ENCODE peak calls at places on chromosomes 5 and 9, in four cellular contexts. T is heart left ventricle, E is spleen, Q is A549. K is an unnamed sample.
A peak's percentile ranks its signal among the peaks of the same experiment; 100 is the strongest.

GRCh38 chr5:24401767-24402166 is 243.0 kb downstream of the CDH10 start:
- DNase-seq in T (no peak), E (no peak), Q (no peak), K (peak; percentile 7)

GRCh38 chr5:86030753-86031152 is 587.0 kb upstream of the COX7C start:
- DNase-seq in T (no peak), E (no peak), Q (no peak), K (no peak)

GRCh38 chr5:179802950-179803562 is 3.6 kb downstream of the MGAT4B start:
- DNase-seq in T (peak; percentile 22), E (peak; percentile 75), Q (no peak), K (no peak)

GRCh38 chr5:54895816-54896341 is 89.5 kb downstream of the ESM1 start:
- DNase-seq in T (peak; percentile 27), E (no peak), Q (peak; percentile 14), K (peak; percentile 67)

GRCh38 chr9:36191290-36191645 is 547 bp downstream of the CLTA start:
- DNase-seq in T (no peak), E (peak; percentile 86), Q (no peak), K (peak; percentile 47)

GRCh38 chr5:39485075-39485474 is 60.3 kb upstream of the DAB2 start:
- DNase-seq in T (no peak), E (no peak), Q (no peak), K (no peak)

GRCh38 chr5:138975098-138975847 is 100.1 kb upstream of the LRRTM2 start:
- DNase-seq in T (peak; percentile 70), E (no peak), Q (no peak), K (peak; percentile 97)

GRCh38 chr5:8843766-8844165 is 702.1 kb downstream of the SEMA5A start:
- DNase-seq in T (peak; percentile 46), E (no peak), Q (no peak), K (no peak)

GRCh38 chr5:153135416-153135815 is 355.1 kb upstream of the GRIA1 start:
- DNase-seq in T (no peak), E (no peak), Q (no peak), K (no peak)

GRCh38 chr5:142866563-142867275 is 96.5 kb downstream of the ARHGAP26 start:
- DNase-seq in T (no peak), E (no peak), Q (peak; percentile 85), K (peak; percentile 49)

GRCh38 chr5:118371973-118372650 is 616.2 kb downstream of the DTWD2 start:
- DNase-seq in T (peak; percentile 35), E (no peak), Q (no peak), K (no peak)

GRCh38 chr9:33510264-33511183 is 13.5 kb upstream of the ANKRD18B start:
- DNase-seq in T (peak; percentile 76), E (peak; percentile 84), Q (peak; percentile 51), K (peak; percentile 69)

GRCh38 chr5:145237843-145238242 is 597.3 kb downstream of the PRELID2 start:
- DNase-seq in T (no peak), E (no peak), Q (no peak), K (no peak)

GRCh38 chr5:38193015-38193581 is 65.3 kb upstream of the EGFLAM start:
- DNase-seq in T (peak; percentile 51), E (peak; percentile 84), Q (peak; percentile 74), K (peak; percentile 74)

GRCh38 chr5:175824621-175825020 is 46.8 kb upstream of the CPLX2 start:
- DNase-seq in T (no peak), E (no peak), Q (no peak), K (no peak)

GRCh38 chr9:137466041-137466799 is 7.1 kb upstream of the NSMF start:
- DNase-seq in T (no peak), E (peak; percentile 71), Q (no peak), K (no peak)

GRCh38 chr5:6659941-6660684 is 26.9 kb downstream of the SRD5A1 start:
- DNase-seq in T (no peak), E (no peak), Q (no peak), K (no peak)

GRCh38 chr5:40685191-40685590 is 5.5 kb downstream of the PTGER4 start:
- DNase-seq in T (no peak), E (no peak), Q (no peak), K (no peak)

GRCh38 chr5:38032149-38032548 is 192.3 kb upstream of the GDNF start:
- DNase-seq in T (no peak), E (no peak), Q (no peak), K (peak; percentile 1)

GRCh38 chr9:115883467-115884329 is 269.9 kb upstream of the PAPPA start:
- DNase-seq in T (peak; percentile 19), E (no peak), Q (peak; percentile 60), K (no peak)

GRCh38 chr9:89218040-89218928 is 39.7 kb upstream of the SHC3 start:
- DNase-seq in T (no peak), E (no peak), Q (no peak), K (no peak)

GRCh38 chr5:146337928-146338327 is 711 bp upstream of the POU4F3 start:
- DNase-seq in T (no peak), E (no peak), Q (no peak), K (no peak)

GRCh38 chr5:152956943-152957613 is 533.4 kb upstream of the GRIA1 start:
- DNase-seq in T (no peak), E (no peak), Q (no peak), K (no peak)

GRCh38 chr5:151476054-151476453 is 28.7 kb downstream of the SLC36A1 start:
- DNase-seq in T (no peak), E (no peak), Q (no peak), K (no peak)

GRCh38 chr5:6458833-6459232 is 10.2 kb downstream of the UBE2QL1 start:
- DNase-seq in T (no peak), E (no peak), Q (no peak), K (no peak)

DNA sequence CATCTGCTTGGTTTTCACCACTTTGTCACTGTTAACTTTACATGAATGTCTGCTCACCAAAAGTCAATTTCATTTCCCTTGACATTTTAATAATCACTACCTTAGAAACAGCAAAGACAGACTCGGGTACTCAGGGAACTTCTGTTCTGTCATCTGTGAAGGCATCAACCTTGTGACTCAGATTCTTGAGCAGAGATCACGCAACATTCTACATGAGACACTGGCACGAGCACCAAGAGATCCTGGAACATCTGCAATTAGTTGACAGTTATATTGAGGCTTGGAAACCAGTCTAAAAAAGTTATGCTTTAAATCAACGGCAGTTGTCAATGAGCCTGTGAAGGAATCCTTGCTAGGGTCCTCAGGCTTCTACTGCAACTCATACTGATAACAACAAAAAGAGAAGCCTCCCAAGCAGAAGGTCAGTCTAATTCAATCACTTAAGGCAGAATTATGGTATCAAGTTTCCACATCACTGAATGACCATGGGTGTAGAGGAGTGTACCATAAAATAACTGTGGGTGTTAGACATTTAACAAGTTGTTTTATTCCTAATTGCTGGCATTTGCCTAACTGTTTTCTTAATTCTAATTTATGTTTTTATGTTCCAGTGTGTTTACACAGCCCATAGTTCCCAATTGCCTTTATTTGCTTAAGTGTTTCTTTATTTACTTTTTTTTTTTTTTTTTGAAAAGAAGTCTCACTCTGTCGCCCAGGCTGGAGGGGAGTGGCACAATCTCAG is 3.3 kb upstream of the PBX3 start:
- DNase-seq in T (no peak), E (no peak), Q (no peak), K (no peak)
- TF ChIP-seq CTCF in T (no peak), E (no peak), Q (no peak), K (no peak)

DNA sequence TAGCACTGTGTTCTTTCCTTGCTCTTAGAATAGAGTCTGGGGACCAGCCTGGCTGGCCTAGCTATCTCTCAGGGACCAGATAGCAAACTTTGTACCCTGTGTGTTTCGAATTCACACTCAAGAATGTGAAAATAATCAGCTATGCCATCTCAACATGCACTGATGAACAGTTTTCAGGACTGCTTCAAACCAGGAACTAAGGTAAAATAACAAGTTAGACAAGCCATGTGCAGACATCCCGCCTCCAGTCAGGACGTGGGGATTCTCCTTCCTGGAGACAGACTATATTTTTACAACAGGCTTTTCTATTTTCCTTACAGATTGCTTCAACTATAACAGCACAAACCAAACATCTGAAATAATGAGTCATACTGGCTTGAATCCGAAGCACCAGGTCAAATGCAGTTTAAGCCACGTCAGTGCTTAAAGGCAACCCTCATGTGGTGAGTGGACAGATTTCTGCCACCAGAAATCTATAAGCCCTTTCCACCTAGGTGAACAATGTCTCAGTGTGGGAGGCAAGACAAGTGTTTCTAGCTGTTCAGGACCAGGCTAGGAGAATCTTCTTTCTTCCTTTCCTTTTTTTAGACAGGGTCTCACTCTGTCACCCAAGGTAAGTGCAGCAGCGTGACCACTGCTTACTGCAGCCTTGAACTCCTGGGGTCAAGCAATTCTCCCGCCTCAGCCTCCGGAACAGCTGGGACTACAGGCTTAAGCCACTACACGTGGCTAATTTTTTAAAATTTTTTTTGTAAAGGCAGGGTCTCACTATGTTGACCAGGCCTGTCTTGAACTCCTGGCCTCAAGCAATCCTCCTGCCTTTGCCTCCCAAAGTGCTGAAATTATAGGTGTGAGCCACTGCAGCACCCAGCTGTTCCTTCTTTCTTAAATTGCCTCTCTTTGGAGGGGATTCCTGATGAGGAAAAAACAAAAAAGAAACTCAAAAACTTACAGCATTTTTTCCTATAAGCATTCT is 53.3 kb downstream of the LHFPL2 start:
- DNase-seq in T (no peak), E (no peak), Q (peak; percentile 85), K (peak; percentile 54)
- TF ChIP-seq POLR2A in T (no peak), E (no peak), Q (no peak), K (no peak)

GRCh38 chr5:72625369-72625768 is 118.2 kb upstream of the ZNF366 start:
- DNase-seq in T (no peak), E (no peak), Q (no peak), K (no peak)

GRCh38 chr5:72624641-72625236 is 117.5 kb upstream of the ZNF366 start:
- DNase-seq in T (peak; percentile 45), E (no peak), Q (no peak), K (no peak)

GRCh38 chr5:72621576-72621975 is 114.4 kb upstream of the ZNF366 start:
- DNase-seq in T (no peak), E (no peak), Q (no peak), K (no peak)

GRCh38 chr5:72622152-72622760 is 115.0 kb upstream of the ZNF366 start:
- DNase-seq in T (no peak), E (no peak), Q (no peak), K (no peak)

DNA sequence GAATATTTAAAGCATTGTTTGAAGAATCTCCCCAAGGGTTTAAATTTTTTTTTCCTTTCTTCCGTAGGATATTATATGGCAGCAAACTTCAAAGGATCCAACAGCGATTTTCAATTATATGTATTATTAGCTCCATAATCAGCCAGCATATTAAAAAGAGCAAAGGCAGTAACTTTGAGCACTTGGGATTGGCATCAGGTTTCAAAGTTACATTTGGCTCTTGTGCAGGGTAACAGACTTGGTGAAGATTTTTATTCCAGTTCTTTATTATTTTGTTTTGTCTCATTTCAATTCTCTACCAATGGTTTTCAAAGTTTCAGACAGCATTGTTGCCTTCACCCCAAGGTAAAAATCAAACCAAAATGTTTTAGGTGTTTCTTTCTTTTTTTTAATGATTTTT is 116.7 kb upstream of the ZNF366 start:
- DNase-seq in T (no peak), E (no peak), Q (no peak), K (no peak)
- H3K27ac ChIP-seq in T (no peak overlapping the region), E (no peak overlapping the region), Q (no peak overlapping the region), K (no peak overlapping the region)

GRCh38 chr5:107361945-107362344 is 308.8 kb downstream of the EFNA5 start:
- DNase-seq in T (no peak), E (no peak), Q (no peak), K (peak; percentile 35)

GRCh38 chr5:107359033-107359915 is 311.5 kb downstream of the EFNA5 start:
- DNase-seq in T (no peak), E (no peak), Q (no peak), K (no peak)

GRCh38 chr5:107365355-107366109 is 305.2 kb downstream of the EFNA5 start:
- DNase-seq in T (no peak), E (no peak), Q (no peak), K (no peak)

GRCh38 chr5:107364443-107365096 is 306.2 kb downstream of the EFNA5 start:
- DNase-seq in T (no peak), E (no peak), Q (no peak), K (no peak)

DNA sequence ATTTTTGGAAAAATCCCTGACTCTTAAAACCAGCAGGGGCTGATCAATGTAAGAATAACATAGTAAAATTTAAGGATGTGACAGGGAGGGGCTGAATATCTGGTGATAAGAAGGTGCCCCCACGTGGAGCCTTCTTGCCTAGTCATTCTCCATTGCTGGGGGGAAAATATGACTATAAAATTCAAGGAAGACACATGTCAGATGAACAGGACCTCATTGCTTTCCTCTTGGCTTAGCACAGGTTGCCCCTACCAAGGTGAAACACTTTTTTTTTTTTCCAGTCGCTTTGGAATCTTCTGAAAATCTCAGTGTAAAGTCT is 310.9 kb downstream of the EFNA5 start:
- DNase-seq in T (no peak), E (no peak), Q (no peak), K (no peak)
- TF ChIP-seq CTCF in T (no peak), E (no peak), Q (peak; percentile 32), K (no peak)

K was measured in adrenal gland.